ENCODE peak calls at places on chromosomes 7 and 10, in six cellular contexts. A is C1 segment of cervical spinal cord, N is neural crest cell, H is tibial nerve, T is kidney tubule cell, Q is RWPE1. S is an unnamed sample.

GRCh38 chr7:157248659-157249058 is 88.1 kb upstream of the DNAJB6 start:
- DNase-seq in A (no peak), N (no peak), H (no peak), T (no peak), Q (no peak), S (no peak)

GRCh38 chr7:33724201-33724600 is 181.1 kb upstream of the BMPER start:
- DNase-seq in A (no peak), N (no peak), H (no peak), T (no peak), Q (no peak), S (no peak)

GRCh38 chr7:117901089-117901797 is 28.0 kb upstream of the CTTNBP2 start:
- DNase-seq in A (no peak), N (no peak), H (no peak), T (peak; percentile 42), Q (no peak), S (no peak)

GRCh38 chr7:137970263-137970975 is 31.5 kb downstream of the CREB3L2 start:
- DNase-seq in A (no peak), N (no peak), H (no peak), T (peak; percentile 80), Q (peak; percentile 47), S (no peak)

GRCh38 chr7:74101061-74101681 is 17.6 kb downstream of the LIMK1 start:
- DNase-seq in A (no peak), N (no peak), H (no peak), T (peak; percentile 75), Q (no peak), S (no peak)

GRCh38 chr7:139232893-139233292 is 1.9 kb downstream of the UBN2 start:
- DNase-seq in A (no peak), N (no peak), H (no peak), T (peak; percentile 62), Q (peak; percentile 57), S (no peak)

GRCh38 chr7:139691253-139691781 is 86.5 kb downstream of the HIPK2 start:
- DNase-seq in A (no peak), N (no peak), H (no peak), T (no peak), Q (no peak), S (no peak)

GRCh38 chr10:102639527-102639926 is 4.8 kb upstream of the TRIM8 start:
- DNase-seq in A (no peak), N (no peak), H (no peak), T (no peak), Q (no peak), S (no peak)

GRCh38 chr7:152370297-152370696 is 65.5 kb downstream of the KMT2C start:
- DNase-seq in A (no peak), N (no peak), H (no peak), T (no peak), Q (no peak), S (no peak)

GRCh38 chr10:112087953-112088352 is 95.6 kb downstream of the GPAM start:
- DNase-seq in A (no peak), N (no peak), H (no peak), T (no peak), Q (no peak), S (no peak)

GRCh38 chr10:35783305-35783838 is 141.3 kb upstream of the FZD8 start:
- DNase-seq in A (no peak), N (no peak), H (no peak), T (peak; percentile 90), Q (peak; percentile 55), S (no peak)

GRCh38 chr10:133356953-133357292 is 896 bp downstream of the FUOM start:
- DNase-seq in A (no peak), N (no peak), H (no peak), T (no peak), Q (no peak), S (no peak)

GRCh38 chr10:114309111-114309651 is 70.1 kb downstream of the VWA2 start:
- DNase-seq in A (no peak), N (no peak), H (no peak), T (peak; percentile 18), Q (no peak), S (no peak)

GRCh38 chr10:130459851-130460490 is 323.8 kb downstream of the GLRX3 start:
- DNase-seq in A (no peak), N (no peak), H (no peak), T (no peak), Q (no peak), S (no peak)

GRCh38 chr7:28647076-28647421 is 234.7 kb downstream of the CREB5 start:
- DNase-seq in A (no peak), N (no peak), H (no peak), T (no peak), Q (no peak), S (no peak)

S was measured in HAP-1.